ENCODE peak calls at places on chromosome 21, in six cellular contexts. One of them, this sample, is unnamed.

GRCh38 chr21:24110846-24111245 is 1496.4 kb downstream of the MRPL39 start:
- DNase-seq in upper lobe of right lung: no peak
- DNase-seq in thoracic aorta: no peak
- DNase-seq in CD8-positive, alpha-beta T cell: no peak
- DNase-seq in HepG2: no peak
- DNase-seq in pancreas: no peak
- DNase-seq in this sample: no peak

GRCh38 chr21:29678616-29679015 is 261.2 kb downstream of the GRIK1 start:
- DNase-seq in upper lobe of right lung: no peak
- DNase-seq in thoracic aorta: no peak
- DNase-seq in CD8-positive, alpha-beta T cell: no peak
- DNase-seq in HepG2: no peak
- DNase-seq in pancreas: no peak
- DNase-seq in this sample: no peak

GRCh38 chr21:14366998-14367397 is 15.9 kb downstream of the HSPA13 start:
- DNase-seq in upper lobe of right lung: no peak
- DNase-seq in thoracic aorta: no peak
- DNase-seq in CD8-positive, alpha-beta T cell: no peak
- DNase-seq in HepG2: no peak
- DNase-seq in pancreas: no peak
- DNase-seq in this sample: no peak

GRCh38 chr21:36613064-36613463 is 85.9 kb upstream of the SIM2 start:
- DNase-seq in upper lobe of right lung: no peak
- DNase-seq in thoracic aorta: no peak
- DNase-seq in CD8-positive, alpha-beta T cell: no peak
- DNase-seq in HepG2: peak
- DNase-seq in pancreas: no peak
- DNase-seq in this sample: peak

GRCh38 chr21:14862794-14863720 is 201.7 kb downstream of the NRIP1 start:
- DNase-seq in upper lobe of right lung: no peak
- DNase-seq in thoracic aorta: no peak
- DNase-seq in CD8-positive, alpha-beta T cell: no peak
- DNase-seq in HepG2: peak
- DNase-seq in pancreas: no peak
- DNase-seq in this sample: no peak

GRCh38 chr21:32532636-32533035 is 52.7 kb downstream of the TCP10L start:
- DNase-seq in upper lobe of right lung: no peak
- DNase-seq in thoracic aorta: no peak
- DNase-seq in CD8-positive, alpha-beta T cell: no peak
- DNase-seq in HepG2: no peak
- DNase-seq in pancreas: no peak
- DNase-seq in this sample: no peak

GRCh38 chr21:38341546-38342012 is 84.8 kb downstream of the KCNJ15 start:
- DNase-seq in upper lobe of right lung: peak
- DNase-seq in thoracic aorta: peak
- DNase-seq in CD8-positive, alpha-beta T cell: no peak
- DNase-seq in HepG2: no peak
- DNase-seq in pancreas: no peak
- DNase-seq in this sample: peak

GRCh38 chr21:42833439-42833815 is 45.9 kb downstream of the WDR4 start:
- DNase-seq in upper lobe of right lung: peak
- DNase-seq in thoracic aorta: no peak
- DNase-seq in CD8-positive, alpha-beta T cell: no peak
- DNase-seq in HepG2: peak
- DNase-seq in pancreas: no peak
- DNase-seq in this sample: peak

GRCh38 chr21:36567216-36567917 is 87.4 kb upstream of the CLDN14 start:
- DNase-seq in upper lobe of right lung: no peak
- DNase-seq in thoracic aorta: no peak
- DNase-seq in CD8-positive, alpha-beta T cell: no peak
- DNase-seq in HepG2: no peak
- DNase-seq in pancreas: no peak
- DNase-seq in this sample: no peak

GRCh38 chr21:36350282-36350910 is 30.4 kb downstream of the MORC3 start:
- DNase-seq in upper lobe of right lung: no peak
- DNase-seq in thoracic aorta: no peak
- DNase-seq in CD8-positive, alpha-beta T cell: no peak
- DNase-seq in HepG2: no peak
- DNase-seq in pancreas: no peak
- DNase-seq in this sample: no peak

GRCh38 chr21:30072496-30072895 is 94.1 kb downstream of the CLDN17 start:
- DNase-seq in upper lobe of right lung: no peak
- DNase-seq in thoracic aorta: no peak
- DNase-seq in CD8-positive, alpha-beta T cell: no peak
- DNase-seq in HepG2: no peak
- DNase-seq in pancreas: no peak
- DNase-seq in this sample: peak

GRCh38 chr21:15687208-15687607 is 42.6 kb upstream of the USP25 start:
- DNase-seq in upper lobe of right lung: no peak
- DNase-seq in thoracic aorta: no peak
- DNase-seq in CD8-positive, alpha-beta T cell: no peak
- DNase-seq in HepG2: no peak
- DNase-seq in pancreas: no peak
- DNase-seq in this sample: no peak

GRCh38 chr21:38773108-38774061 is 32.3 kb upstream of the ETS2 start:
- DNase-seq in upper lobe of right lung: no peak
- DNase-seq in thoracic aorta: peak
- DNase-seq in CD8-positive, alpha-beta T cell: no peak
- DNase-seq in HepG2: peak
- DNase-seq in pancreas: no peak
- DNase-seq in this sample: no peak

GRCh38 chr21:18899261-18899660 is 495.7 kb upstream of the TMPRSS15 start:
- DNase-seq in upper lobe of right lung: no peak
- DNase-seq in thoracic aorta: no peak
- DNase-seq in CD8-positive, alpha-beta T cell: no peak
- DNase-seq in HepG2: no peak
- DNase-seq in pancreas: no peak
- DNase-seq in this sample: no peak

GRCh38 chr21:15964181-15964855 is 234.5 kb downstream of the USP25 start:
- DNase-seq in upper lobe of right lung: no peak
- DNase-seq in thoracic aorta: no peak
- DNase-seq in CD8-positive, alpha-beta T cell: no peak
- DNase-seq in HepG2: no peak
- DNase-seq in pancreas: no peak
- DNase-seq in this sample: no peak

GRCh38 chr21:43913928-43914327 is 48.9 kb downstream of the AGPAT3 start:
- DNase-seq in upper lobe of right lung: no peak
- DNase-seq in thoracic aorta: no peak
- DNase-seq in CD8-positive, alpha-beta T cell: no peak
- DNase-seq in HepG2: no peak
- DNase-seq in pancreas: no peak
- DNase-seq in this sample: no peak

GRCh38 chr21:37060296-37060695 is 12.6 kb downstream of the PIGP start:
- DNase-seq in upper lobe of right lung: peak
- DNase-seq in thoracic aorta: no peak
- DNase-seq in CD8-positive, alpha-beta T cell: no peak
- DNase-seq in HepG2: peak
- DNase-seq in pancreas: no peak
- DNase-seq in this sample: peak

GRCh38 chr21:15140321-15141019 is 75.7 kb upstream of the NRIP1 start:
- DNase-seq in upper lobe of right lung: no peak
- DNase-seq in thoracic aorta: no peak
- DNase-seq in CD8-positive, alpha-beta T cell: no peak
- DNase-seq in HepG2: peak
- DNase-seq in pancreas: peak
- DNase-seq in this sample: peak

GRCh38 chr21:39057121-39057520 is 126.1 kb downstream of the PSMG1 start:
- DNase-seq in upper lobe of right lung: no peak
- DNase-seq in thoracic aorta: no peak
- DNase-seq in CD8-positive, alpha-beta T cell: no peak
- DNase-seq in HepG2: no peak
- DNase-seq in pancreas: no peak
- DNase-seq in this sample: no peak

GRCh38 chr21:45476582-45476981 is 65.7 kb downstream of the SLC19A1 start:
- DNase-seq in upper lobe of right lung: no peak
- DNase-seq in thoracic aorta: no peak
- DNase-seq in CD8-positive, alpha-beta T cell: no peak
- DNase-seq in HepG2: no peak
- DNase-seq in pancreas: no peak
- DNase-seq in this sample: no peak

GRCh38 chr21:45478816-45479669 is 63.2 kb downstream of the SLC19A1 start:
- DNase-seq in upper lobe of right lung: no peak
- DNase-seq in thoracic aorta: no peak
- DNase-seq in CD8-positive, alpha-beta T cell: no peak
- DNase-seq in HepG2: no peak
- DNase-seq in pancreas: peak
- DNase-seq in this sample: no peak

GRCh38 chr21:45479691-45480675 is 62.3 kb downstream of the SLC19A1 start:
- DNase-seq in upper lobe of right lung: no peak
- DNase-seq in thoracic aorta: no peak
- DNase-seq in CD8-positive, alpha-beta T cell: peak
- DNase-seq in HepG2: no peak
- DNase-seq in pancreas: peak
- DNase-seq in this sample: no peak

GRCh38 chr21:45477176-45478114 is 64.8 kb downstream of the SLC19A1 start:
- DNase-seq in upper lobe of right lung: no peak
- DNase-seq in thoracic aorta: no peak
- DNase-seq in CD8-positive, alpha-beta T cell: no peak
- DNase-seq in HepG2: no peak
- DNase-seq in pancreas: peak
- DNase-seq in this sample: no peak

GRCh38 chr21:45478115-45478801 is 64.0 kb downstream of the SLC19A1 start:
- DNase-seq in upper lobe of right lung: peak
- DNase-seq in thoracic aorta: peak
- DNase-seq in CD8-positive, alpha-beta T cell: peak
- DNase-seq in HepG2: peak
- DNase-seq in pancreas: peak
- DNase-seq in this sample: peak
- H3K27ac ChIP-seq in upper lobe of right lung: peak
- H3K27ac ChIP-seq in thoracic aorta: peak
- H3K27ac ChIP-seq in CD8-positive, alpha-beta T cell: peak
- H3K27ac ChIP-seq in HepG2: no peak
- H3K27ac ChIP-seq in pancreas: no peak
- H3K27ac ChIP-seq in this sample: peak

GRCh38 chr21:25313891-25314646 is 293.2 kb downstream of the MRPL39 start:
- DNase-seq in upper lobe of right lung: no peak
- DNase-seq in thoracic aorta: no peak
- DNase-seq in CD8-positive, alpha-beta T cell: no peak
- DNase-seq in HepG2: no peak
- DNase-seq in pancreas: no peak
- DNase-seq in this sample: no peak
- H3K27ac ChIP-seq in upper lobe of right lung: no peak
- H3K27ac ChIP-seq in thoracic aorta: no peak
- H3K27ac ChIP-seq in CD8-positive, alpha-beta T cell: no peak
- H3K27ac ChIP-seq in HepG2: no peak
- H3K27ac ChIP-seq in pancreas: no peak
- H3K27ac ChIP-seq in this sample: no peak

DNA sequence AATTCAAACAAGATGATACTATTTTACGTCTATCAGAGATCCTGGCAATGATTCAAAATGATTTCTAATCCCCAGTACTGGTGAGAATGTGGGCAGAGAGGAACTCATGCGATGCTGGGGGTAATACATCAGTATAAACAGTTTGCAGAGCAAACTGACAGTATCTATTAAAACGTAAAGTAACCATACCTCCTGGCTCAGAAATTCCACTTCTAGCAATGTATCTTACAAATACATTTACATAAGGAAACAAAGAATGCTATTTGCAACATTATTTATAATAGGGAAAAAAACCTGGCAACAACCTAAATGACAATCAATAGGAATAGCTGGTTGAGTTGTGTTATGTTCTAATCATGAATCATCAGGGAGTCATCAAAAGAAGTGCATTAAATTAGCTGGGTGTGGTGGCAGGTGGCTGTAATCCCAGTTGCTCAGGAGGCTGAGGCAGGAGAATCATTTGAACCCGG is 15.9 kb downstream of the RCAN1 start:
- DNase-seq in upper lobe of right lung: no peak
- DNase-seq in thoracic aorta: no peak
- DNase-seq in CD8-positive, alpha-beta T cell: no peak
- DNase-seq in HepG2: no peak
- DNase-seq in pancreas: no peak
- DNase-seq in this sample: no peak
- H3K27ac ChIP-seq in upper lobe of right lung: no peak
- H3K27ac ChIP-seq in thoracic aorta: no peak
- H3K27ac ChIP-seq in CD8-positive, alpha-beta T cell: no peak
- H3K27ac ChIP-seq in HepG2: no peak
- H3K27ac ChIP-seq in pancreas: no peak
- H3K27ac ChIP-seq in this sample: no peak

GRCh38 chr21:41765393-41765950 is 1.4 kb downstream of the RIPK4 start:
- DNase-seq in upper lobe of right lung: no peak
- DNase-seq in thoracic aorta: no peak
- DNase-seq in CD8-positive, alpha-beta T cell: no peak
- DNase-seq in HepG2: no peak
- DNase-seq in pancreas: no peak
- DNase-seq in this sample: no peak

GRCh38 chr21:41767606-41768370 is 936 bp upstream of the RIPK4 start:
- DNase-seq in upper lobe of right lung: no peak
- DNase-seq in thoracic aorta: no peak
- DNase-seq in CD8-positive, alpha-beta T cell: no peak
- DNase-seq in HepG2: no peak
- DNase-seq in pancreas: no peak
- DNase-seq in this sample: no peak

GRCh38 chr21:41768371-41769042 is 1.7 kb upstream of the RIPK4 start:
- DNase-seq in upper lobe of right lung: peak
- DNase-seq in thoracic aorta: no peak
- DNase-seq in CD8-positive, alpha-beta T cell: no peak
- DNase-seq in HepG2: peak
- DNase-seq in pancreas: peak
- DNase-seq in this sample: peak

GRCh38 chr21:41766051-41766882 is 585 bp downstream of the RIPK4 start:
- DNase-seq in upper lobe of right lung: no peak
- DNase-seq in thoracic aorta: no peak
- DNase-seq in CD8-positive, alpha-beta T cell: no peak
- DNase-seq in HepG2: no peak
- DNase-seq in pancreas: no peak
- DNase-seq in this sample: no peak

GRCh38 chr21:41766883-41767605 is at the start of gene RIPK4:
- DNase-seq in upper lobe of right lung: peak
- DNase-seq in thoracic aorta: no peak
- DNase-seq in CD8-positive, alpha-beta T cell: peak
- DNase-seq in HepG2: peak
- DNase-seq in pancreas: peak
- DNase-seq in this sample: peak
- H3K27ac ChIP-seq in upper lobe of right lung: peak
- H3K27ac ChIP-seq in thoracic aorta: peak
- H3K27ac ChIP-seq in CD8-positive, alpha-beta T cell: no peak
- H3K27ac ChIP-seq in HepG2: peak
- H3K27ac ChIP-seq in pancreas: peak
- H3K27ac ChIP-seq in this sample: peak

This sample was measured in stomach.